ENCODE peak calls at places on chromosomes 7 and 10, in six cellular contexts. L, K, Q, J, V and G are unnamed samples.
A peak's percentile ranks its signal among the peaks of the same experiment; 100 is the strongest.

GRCh38 chr7:27992755-27993478 is 187.7 kb downstream of the JAZF1 start:
- DNase-seq in L (no peak), K (no peak), Q (no peak), J (no peak), V (no peak), G (no peak)

GRCh38 chr10:20970708-20971107 is 73.6 kb upstream of the NEBL start:
- DNase-seq in L (no peak), K (peak; percentile 14), Q (no peak), J (peak; percentile 72), V (no peak), G (peak; percentile 13)

GRCh38 chr10:116324227-116324950 is at the start of gene CCDC172:
- DNase-seq in L (no peak), K (no peak), Q (no peak), J (no peak), V (no peak), G (no peak)

GRCh38 chr7:93006480-93007095 is 111.2 kb downstream of the SAMD9 start:
- DNase-seq in L (peak; percentile 34), K (no peak), Q (no peak), J (no peak), V (no peak), G (no peak)

GRCh38 chr7:123747620-123748141 is 1.1 kb downstream of the WASL start:
- DNase-seq in L (peak; percentile 83), K (peak; percentile 5), Q (peak; percentile 34), J (no peak), V (peak; percentile 87), G (no peak)

GRCh38 chr10:69327463-69328345 is 49.4 kb downstream of the HK1 start:
- DNase-seq in L (peak; percentile 70), K (no peak), Q (no peak), J (no peak), V (no peak), G (peak; percentile 36)

GRCh38 chr10:29596826-29597225 is 37.9 kb downstream of the SVIL start:
- DNase-seq in L (no peak), K (no peak), Q (no peak), J (no peak), V (no peak), G (no peak)

GRCh38 chr7:125857606-125858005 is 928.0 kb upstream of the POT1 start:
- DNase-seq in L (no peak), K (no peak), Q (no peak), J (no peak), V (no peak), G (no peak)

GRCh38 chr7:137169282-137169698 is 174.2 kb downstream of the PTN start:
- DNase-seq in L (no peak), K (no peak), Q (peak; percentile 47), J (no peak), V (peak; percentile 26), G (no peak)

GRCh38 chr10:73589538-73590126 is 1.5 kb downstream of the USP54 start:
- DNase-seq in L (no peak), K (no peak), Q (no peak), J (no peak), V (no peak), G (no peak)

GRCh38 chr10:60372436-60372835 is 17.2 kb downstream of the ANK3 start:
- DNase-seq in L (no peak), K (no peak), Q (no peak), J (no peak), V (no peak), G (no peak)

GRCh38 chr7:54781356-54781912 is 22.4 kb upstream of the SEC61G start:
- DNase-seq in L (no peak), K (no peak), Q (no peak), J (no peak), V (no peak), G (no peak)

GRCh38 chr7:70505886-70506285 is 626.1 kb upstream of the GALNT17 start:
- DNase-seq in L (no peak), K (no peak), Q (no peak), J (no peak), V (no peak), G (no peak)

GRCh38 chr10:57169597-57169996 is 808.5 kb upstream of the ZWINT start:
- DNase-seq in L (no peak), K (no peak), Q (no peak), J (no peak), V (no peak), G (no peak)

GRCh38 chr7:99944508-99945070 is 15.2 kb upstream of the GJC3 start:
- DNase-seq in L (no peak), K (no peak), Q (no peak), J (no peak), V (no peak), G (no peak)

GRCh38 chr10:11424456-11425287 is 186.8 kb downstream of the USP6NL start:
- DNase-seq in L (peak; percentile 72), K (no peak), Q (no peak), J (no peak), V (peak; percentile 39), G (no peak)

GRCh38 chr7:157576415-157576814 is 239.6 kb downstream of the DNAJB6 start:
- DNase-seq in L (no peak), K (no peak), Q (no peak), J (no peak), V (no peak), G (no peak)

GRCh38 chr10:132994371-132994796 is 52.0 kb upstream of the CFAP46 start:
- DNase-seq in L (no peak), K (no peak), Q (no peak), J (no peak), V (no peak), G (no peak)

GRCh38 chr7:155483868-155484325 is 26.0 kb downstream of the EN2 start:
- DNase-seq in L (no peak), K (no peak), Q (no peak), J (no peak), V (no peak), G (no peak)

GRCh38 chr7:78587443-78588044 is 789.0 kb downstream of the PHTF2 start:
- DNase-seq in L (no peak), K (no peak), Q (no peak), J (no peak), V (peak; percentile 10), G (no peak)

GRCh38 chr10:78800535-78801320 is 268.0 kb upstream of the ZMIZ1 start:
- DNase-seq in L (no peak), K (no peak), Q (no peak), J (no peak), V (no peak), G (no peak)

GRCh38 chr10:125633517-125633999 is 49.4 kb downstream of the TEX36 start:
- DNase-seq in L (no peak), K (no peak), Q (no peak), J (no peak), V (no peak), G (no peak)

GRCh38 chr10:104809288-104810090 is 168.4 kb downstream of the SORCS3 start:
- DNase-seq in L (no peak), K (no peak), Q (peak; percentile 23), J (no peak), V (peak; percentile 4), G (no peak)

GRCh38 chr7:28157311-28157710 is 23.3 kb downstream of the JAZF1 start:
- DNase-seq in L (no peak), K (no peak), Q (no peak), J (no peak), V (no peak), G (no peak)

GRCh38 chr7:4066206-4066605 is 615.9 kb upstream of the FOXK1 start:
- DNase-seq in L (no peak), K (no peak), Q (no peak), J (no peak), V (no peak), G (no peak)

GRCh38 chr7:135486258-135486657 is 23.6 kb downstream of the CNOT4 start:
- DNase-seq in L (no peak), K (no peak), Q (no peak), J (no peak), V (no peak), G (no peak)

GRCh38 chr7:130932088-130932487 is 198.1 kb upstream of the KLF14 start:
- DNase-seq in L (no peak), K (no peak), Q (no peak), J (no peak), V (no peak), G (no peak)

GRCh38 chr7:130930710-130931109 is 196.7 kb upstream of the KLF14 start:
- DNase-seq in L (no peak), K (no peak), Q (no peak), J (no peak), V (no peak), G (no peak)

GRCh38 chr7:130932667-130933432 is 198.8 kb upstream of the KLF14 start:
- DNase-seq in L (no peak), K (no peak), Q (no peak), J (no peak), V (no peak), G (no peak)

GRCh38 chr7:130927564-130927963 is 193.6 kb upstream of the KLF14 start:
- DNase-seq in L (no peak), K (no peak), Q (no peak), J (no peak), V (no peak), G (no peak)

GRCh38 chr7:130930260-130930659 is 196.3 kb upstream of the KLF14 start:
- DNase-seq in L (no peak), K (no peak), Q (no peak), J (no peak), V (no peak), G (no peak)
- TF ChIP-seq TAF1 in L (no peak), K (no peak), Q (no peak), J (no peak), V (no peak), G (no peak)

GRCh38 chr10:77710759-77711682 is 73.4 kb upstream of the KCNMA1 start:
- DNase-seq in L (peak; percentile 86), K (peak; percentile 76), Q (peak; percentile 62), J (no peak), V (peak; percentile 5), G (peak; percentile 78)
- TF ChIP-seq POLR2AphosphoS5 in L (no peak), K (no peak), Q (no peak), J (no peak), V (no peak), G (no peak)

DNA sequence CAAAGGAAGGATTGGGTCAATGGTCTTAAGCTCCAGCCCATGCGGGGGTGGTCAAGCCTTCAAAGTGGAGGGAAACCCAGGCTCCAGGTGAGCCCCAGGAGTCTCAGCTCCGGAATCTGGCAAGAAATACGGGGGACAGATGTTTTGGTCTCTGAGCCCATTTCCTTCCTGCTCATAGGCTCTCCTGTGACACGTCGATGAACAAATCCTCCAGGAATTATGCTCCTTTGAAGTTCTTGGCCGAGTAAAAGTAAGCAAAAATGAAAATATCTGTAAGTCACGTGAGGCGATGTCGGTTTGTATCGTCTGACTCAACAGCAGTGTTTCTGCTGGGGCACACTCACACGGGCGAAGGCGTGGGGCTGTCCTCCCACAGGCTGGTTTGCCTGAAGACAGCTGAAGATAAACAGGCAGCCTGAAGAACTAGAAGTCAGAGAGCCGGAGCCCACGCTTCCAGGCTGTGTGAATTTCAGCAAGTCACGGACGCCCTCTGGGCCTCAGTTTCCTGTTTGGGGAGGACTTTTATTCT is 52.6 kb upstream of the SMNDC1 start:
- DNase-seq in L (peak; percentile 22), K (no peak), Q (no peak), J (peak; percentile 62), V (peak; percentile 30), G (peak; percentile 56)
- TF ChIP-seq POLR2A in L (no peak), K (peak; percentile 75), Q (no peak), J (peak; percentile 71), V (no peak), G (peak; percentile 65)

DNA sequence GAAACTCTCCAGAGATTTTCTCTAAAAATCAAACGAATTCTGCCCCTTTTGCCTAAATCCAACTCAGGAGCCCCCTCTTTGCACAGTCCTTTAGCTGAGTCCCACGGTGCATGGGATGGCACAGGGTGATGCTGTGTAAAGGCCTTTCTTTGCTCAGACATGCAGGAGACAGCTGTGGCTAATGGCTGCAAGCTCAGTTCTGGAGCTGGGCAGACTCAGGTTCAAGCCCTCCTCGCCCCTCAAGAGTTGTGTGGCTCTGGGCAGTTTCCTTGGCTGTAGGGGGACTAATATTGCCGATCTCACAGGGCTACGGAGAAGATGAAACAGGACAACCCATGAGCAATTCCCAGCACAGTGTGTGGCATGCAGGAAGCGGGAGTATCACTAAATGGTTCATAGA is 42.6 kb downstream of the CLEC2L start:
- DNase-seq in L (no peak), K (no peak), Q (no peak), J (no peak), V (no peak), G (no peak)
- TF ChIP-seq TAF1 in L (no peak), K (no peak), Q (no peak), J (no peak), V (no peak), G (no peak)